ENCODE peak calls at places on chromosomes 5 and 9, in five cellular contexts. B, M, W, O and K are unnamed samples. For H3K4me1, the result is how much of the 10 kb centered on the place peaks cover.

GRCh38 chr5:139273572-139274264 is 19.8 kb upstream of the MATR3 start:
- DNase-seq in B (peak), M (peak), W (peak), O (peak), K (peak)

GRCh38 chr5:28703651-28704260 is 1665.4 kb upstream of the CDH9 start:
- DNase-seq in B (no peak), M (no peak), W (no peak), O (no peak), K (no peak)

GRCh38 chr5:135426102-135427082 is 20.8 kb downstream of the DCANP1 start:
- DNase-seq in B (peak), M (peak), W (peak), O (peak), K (peak)

GRCh38 chr5:143217804-143218160 is 185.7 kb downstream of the NR3C1 start:
- DNase-seq in B (no peak), M (no peak), W (no peak), O (no peak), K (no peak)

GRCh38 chr5:143642791-143643190 is 169.2 kb upstream of the HMHB1 start:
- DNase-seq in B (no peak), M (no peak), W (no peak), O (peak), K (no peak)

GRCh38 chr5:52148679-52149078 is 639.0 kb upstream of the ITGA1 start:
- DNase-seq in B (no peak), M (no peak), W (no peak), O (no peak), K (no peak)

GRCh38 chr9:69120380-69121154 is 53.5 kb upstream of the TJP2 start:
- DNase-seq in B (peak), M (peak), W (no peak), O (no peak), K (peak)

GRCh38 chr5:98492258-98492657 is 281.2 kb upstream of the RGMB start:
- DNase-seq in B (no peak), M (peak), W (no peak), O (no peak), K (no peak)

GRCh38 chr5:75547826-75548225 is 36.1 kb downstream of the POLK start:
- DNase-seq in B (no peak), M (no peak), W (no peak), O (no peak), K (no peak)

GRCh38 chr9:76911971-76912370 is 6.1 kb upstream of the PRUNE2 start:
- DNase-seq in B (no peak), M (no peak), W (no peak), O (no peak), K (no peak)

GRCh38 chr5:33188089-33188488 is 252.7 kb upstream of the TARS1 start:
- DNase-seq in B (no peak), M (no peak), W (no peak), O (no peak), K (no peak)

GRCh38 chr9:129835860-129836223 is 584 bp downstream of the USP20 start:
- DNase-seq in B (peak), M (peak), W (no peak), O (peak), K (no peak)

GRCh38 chr5:3252235-3252634 is 343.4 kb upstream of the IRX1 start:
- DNase-seq in B (no peak), M (no peak), W (no peak), O (no peak), K (no peak)

GRCh38 chr5:123358751-123359150 is 64.5 kb downstream of the CEP120 start:
- DNase-seq in B (no peak), M (no peak), W (no peak), O (peak), K (no peak)

GRCh38 chr5:63351164-63351563 is 611.1 kb downstream of the HTR1A start:
- DNase-seq in B (no peak), M (no peak), W (no peak), O (no peak), K (no peak)

GRCh38 chr5:73120222-73121108 is at the start of gene TMEM171:
- DNase-seq in B (peak), M (peak), W (no peak), O (peak), K (no peak)

GRCh38 chr5:76601470-76601869 is 21.7 kb downstream of the F2RL2 start:
- DNase-seq in B (peak), M (peak), W (peak), O (peak), K (peak)

GRCh38 chr5:148928141-148928540 is 101.7 kb downstream of the ADRB2 start:
- DNase-seq in B (no peak), M (peak), W (no peak), O (peak), K (no peak)

GRCh38 chr5:88883566-88884434 is 816 bp upstream of the MEF2C start:
- DNase-seq in B (peak), M (peak), W (no peak), O (peak), K (no peak)

GRCh38 chr5:88885043-88885442 is 2.1 kb upstream of the MEF2C start:
- DNase-seq in B (no peak), M (peak), W (no peak), O (no peak), K (no peak)

GRCh38 chr5:88886252-88886651 is 3.3 kb upstream of the MEF2C start:
- DNase-seq in B (no peak), M (peak), W (no peak), O (no peak), K (no peak)

GRCh38 chr5:88883059-88883565 is at the start of gene MEF2C:
- DNase-seq in B (peak), M (peak), W (no peak), O (peak), K (no peak)

GRCh38 chr5:88884435-88884877 is 1.5 kb upstream of the MEF2C start:
- DNase-seq in B (no peak), M (peak), W (no peak), O (peak), K (no peak)
- H3K9ac ChIP-seq in B (no peak), M (peak), W (no peak), O (peak), K (peak)

DNA sequence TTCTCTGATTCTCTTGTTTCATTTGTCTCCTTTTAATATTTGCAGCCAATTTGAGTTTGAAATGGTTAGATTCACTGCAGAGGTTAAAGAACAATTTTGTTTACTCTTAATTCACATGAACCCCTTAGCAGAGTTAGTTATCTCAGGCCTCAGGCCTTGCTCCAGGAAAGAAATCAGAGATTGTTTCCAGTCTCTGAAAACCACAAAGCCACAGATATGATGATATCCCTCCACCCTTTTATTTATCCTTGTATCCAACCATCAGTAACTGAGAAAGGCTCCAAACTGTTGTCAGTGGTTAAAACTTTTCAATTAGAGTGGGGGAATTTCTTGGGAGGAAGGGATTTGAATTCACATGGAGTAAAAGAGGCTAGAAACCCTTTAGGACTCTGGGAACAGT is 406.0 kb upstream of the DMAC1 start:
- DNase-seq in B (no peak), M (no peak), W (no peak), O (no peak), K (no peak)
- H3K4me1 ChIP-seq in B (under half), M (under half), W (under half), O (under half), K (under half)

GRCh38 chr5:169970911-169971436 is 9.3 kb downstream of the INSYN2B start:
- DNase-seq in B (no peak), M (peak), W (no peak), O (peak), K (no peak)
- H3K9ac ChIP-seq in B (no peak), M (peak), W (no peak), O (peak), K (no peak)

GRCh38 chr9:112757300-112757883 is 6.8 kb downstream of the SNX30 start:
- DNase-seq in B (no peak), M (no peak), W (no peak), O (peak), K (no peak)
- H3K4me1 ChIP-seq in B (under half), M (under half), W (under half), O (under half), K (under half)

DNA sequence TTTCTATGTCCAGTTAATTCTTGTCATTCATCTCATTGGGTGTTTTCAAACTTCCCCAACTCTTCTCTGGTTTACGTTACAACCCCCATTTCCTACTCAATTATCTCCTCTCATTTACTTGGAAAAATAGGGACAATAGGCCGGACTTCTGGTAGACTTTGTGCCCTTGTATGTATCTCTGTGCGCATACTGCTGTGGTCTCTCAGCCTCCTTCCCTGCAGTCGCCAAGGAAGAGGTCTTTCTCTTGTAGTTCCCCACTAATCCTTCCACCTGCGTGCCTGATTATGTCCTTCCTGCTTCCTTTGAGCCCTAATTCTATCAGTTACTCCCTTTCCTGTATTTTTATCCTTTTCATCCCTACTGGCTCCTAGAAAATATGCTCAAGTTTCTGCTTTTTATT is 176.3 kb downstream of the GDNF start:
- DNase-seq in B (peak), M (no peak), W (no peak), O (no peak), K (no peak)
- H3K9ac ChIP-seq in B (no peak), M (no peak), W (no peak), O (no peak), K (no peak)

DNA sequence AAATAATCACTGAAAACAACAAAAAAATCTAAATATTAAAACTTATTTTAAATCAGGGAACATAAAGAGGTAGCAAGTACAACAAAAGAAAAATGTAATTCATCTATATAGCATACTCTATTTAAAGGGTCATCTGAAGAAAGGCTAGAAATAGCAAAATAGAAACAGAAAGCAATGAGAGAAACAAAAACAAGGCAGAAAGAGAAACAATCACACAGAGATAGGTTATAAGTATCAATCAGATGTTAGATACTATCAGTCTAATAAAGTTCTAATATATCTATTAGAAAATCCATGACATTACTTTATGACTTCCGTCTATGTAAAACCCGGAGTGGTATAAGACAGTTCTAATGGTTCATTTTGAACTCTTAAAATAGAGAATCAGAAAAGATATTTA is 16.0 kb downstream of the RICTOR start:
- DNase-seq in B (no peak), M (no peak), W (no peak), O (no peak), K (no peak)
- H3K4me1 ChIP-seq in B (under half), M (under half), W (under half), O (under half), K (under half)

DNA sequence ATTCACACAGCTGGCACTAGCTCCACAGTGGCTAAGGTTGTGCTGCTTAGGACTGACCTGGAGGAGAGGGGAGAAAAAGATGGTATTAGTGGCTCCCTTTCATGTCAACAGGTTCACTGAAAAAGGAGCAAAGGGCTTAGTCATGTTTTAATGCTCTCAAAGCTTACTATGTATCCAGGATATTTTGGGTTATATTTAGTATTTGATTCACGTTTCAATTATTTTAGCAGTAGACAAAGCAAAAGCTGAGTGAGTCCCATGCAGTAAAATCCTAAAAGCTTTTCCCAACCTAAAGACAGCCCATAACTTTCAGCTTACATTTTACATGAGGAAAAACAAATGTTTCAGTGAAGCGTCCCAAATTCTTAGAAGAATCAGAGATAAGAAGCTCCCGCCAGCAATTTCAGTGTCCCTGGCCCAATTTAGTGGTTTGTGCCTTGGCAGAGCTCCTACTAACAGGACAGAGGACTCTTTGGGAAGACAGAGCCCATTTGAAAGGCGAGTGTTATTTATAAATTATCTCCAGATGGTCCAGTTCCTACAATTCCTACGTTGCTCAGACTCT is 224.8 kb upstream of the ANKRD55 start:
- DNase-seq in B (no peak), M (no peak), W (no peak), O (peak), K (no peak)
- H3K9ac ChIP-seq in B (no peak), M (no peak), W (no peak), O (peak), K (no peak)